ENCODE peak calls at places on chromosomes 4 and X, in nine cellular contexts. X, L, J, G, P, S, Z, V and E are unnamed samples.

GRCh38 chrX:65932173-65933084 is 107.5 kb downstream of the VSIG4 start:
- DNase-seq in Z (peak), J (peak), L (no peak), G (no peak), X (peak), S (no peak), V (no peak), P (no peak), E (no peak)

GRCh38 chr4:142812091-142812490 is 34.0 kb downstream of the INPP4B start:
- DNase-seq in G (no peak), V (no peak), Z (no peak), S (no peak), X (no peak), J (no peak), P (peak), L (no peak), E (no peak)

GRCh38 chr4:86924805-86925204 is 10.0 kb upstream of the AFF1 start:
- DNase-seq in V (no peak), Z (no peak), L (no peak), G (no peak), J (no peak), X (no peak), S (peak), P (peak), E (no peak)

GRCh38 chrX:65667503-65668355 is at the start of gene MSN:
- DNase-seq in Z (peak), P (peak), L (peak), J (peak), G (peak), S (peak), V (peak), X (peak), E (no peak)

GRCh38 chr4:48602222-48602621 is 112.2 kb downstream of the ZAR1 start:
- DNase-seq in S (no peak), X (no peak), J (no peak), G (no peak), P (peak), V (no peak), Z (no peak), L (no peak), E (no peak)

GRCh38 chr4:5964030-5964429 is 54.2 kb downstream of the C4orf50 start:
- DNase-seq in J (no peak), L (no peak), G (no peak), V (no peak), S (no peak), P (no peak), X (no peak), Z (no peak), E (no peak)

GRCh38 chr4:139913398-139913990 is 240.5 kb downstream of the MAML3 start:
- DNase-seq in Z (no peak), G (peak), X (no peak), V (no peak), S (no peak), L (no peak), P (peak), J (no peak), E (peak)

GRCh38 chr4:4848540-4848939 is 10.9 kb upstream of the MSX1 start:
- DNase-seq in P (no peak), Z (no peak), G (no peak), J (no peak), L (no peak), V (no peak), S (no peak), X (no peak), E (no peak)

GRCh38 chrX:154486396-154487207 is at the start of gene UBL4A:
- DNase-seq in G (peak), X (peak), Z (peak), L (peak), P (peak), J (peak), S (peak), V (no peak), E (no peak)

GRCh38 chr4:7435411-7436095 is 823 bp upstream of the PSAPL1 start:
- DNase-seq in S (no peak), V (no peak), G (no peak), J (no peak), L (no peak), X (no peak), Z (no peak), P (peak), E (no peak)

GRCh38 chr4:8395504-8395903 is 45.0 kb downstream of the ACOX3 start:
- DNase-seq in P (no peak), X (no peak), L (no peak), J (no peak), S (no peak), V (no peak), G (no peak), Z (no peak), E (no peak)

GRCh38 chrX:69503835-69504625 is at the start of gene NALF2:
- DNase-seq in V (no peak), P (peak), S (peak), J (peak), X (peak), L (peak), G (peak), Z (peak), E (peak)

GRCh38 chrX:109890910-109891502 is 111.9 kb upstream of the TMEM164 start:
- DNase-seq in G (peak), L (peak), X (peak), J (peak), Z (peak), P (peak), V (no peak), S (peak), E (peak)

GRCh38 chrX:123905334-123905733 is 45.5 kb downstream of the XIAP start:
- DNase-seq in L (no peak), J (no peak), Z (no peak), V (no peak), G (no peak), S (no peak), X (no peak), P (peak), E (no peak)

GRCh38 chr4:75880278-75880677 is 22.0 kb downstream of the PPEF2 start:
- DNase-seq in X (no peak), P (no peak), L (no peak), Z (no peak), V (no peak), S (no peak), G (no peak), J (no peak), E (no peak)

GRCh38 chrX:10062352-10062751 is 94.4 kb upstream of the CLCN4 start:
- DNase-seq in J (no peak), S (no peak), Z (no peak), X (no peak), L (no peak), P (no peak), G (no peak), V (no peak), E (no peak)

GRCh38 chr4:74534121-74534520 is 89.2 kb downstream of the AREG start:
- DNase-seq in G (no peak), X (no peak), Z (no peak), L (no peak), S (no peak), V (no peak), P (no peak), J (no peak), E (no peak)

GRCh38 chr4:122688529-122688928 is 44.0 kb upstream of the BBS12 start:
- DNase-seq in X (no peak), Z (no peak), G (no peak), V (no peak), S (no peak), L (no peak), J (no peak), P (peak), E (no peak)